ENCODE peak calls at places on chromosome 20, in eight cellular contexts. F is body of pancreas, K is H1, N is H54, Y is transverse colon, A is right lobe of liver, O is breast epithelium, C is spleen. B is an unnamed sample.

GRCh38 chr20:1809611-1810510 is 85.3 kb upstream of the SIRPA start:
- DNase-seq in F (no peak), K (no peak), N (peak; percentile 53), Y (no peak), A (peak; percentile 42), O (no peak), C (no peak), B (no peak)

GRCh38 chr20:47360207-47360488 is 3.6 kb upstream of the ZMYND8 start:
- DNase-seq in F (peak; percentile 88), K (no peak), N (no peak), Y (peak; percentile 53), A (no peak), O (peak; percentile 87), C (peak; percentile 31), B (peak; percentile 91)

GRCh38 chr20:8151371-8151770 is 19.3 kb downstream of the PLCB1 start:
- DNase-seq in F (no peak), K (no peak), N (no peak), Y (no peak), A (no peak), O (no peak), C (no peak), B (no peak)

GRCh38 chr20:58065508-58066361 is 162.7 kb downstream of the ANKRD60 start:
- DNase-seq in F (no peak), K (peak; percentile 42), N (no peak), Y (no peak), A (no peak), O (peak; percentile 21), C (no peak), B (no peak)

GRCh38 chr20:57498425-57499400 is 26.2 kb downstream of the CTCFL start:
- DNase-seq in F (no peak), K (no peak), N (no peak), Y (no peak), A (no peak), O (no peak), C (no peak), B (peak; percentile 46)

GRCh38 chr20:17644451-17644850 is 37.6 kb downstream of the RRBP1 start:
- DNase-seq in F (peak; percentile 78), K (no peak), N (no peak), Y (peak; percentile 53), A (no peak), O (no peak), C (peak; percentile 63), B (no peak)

GRCh38 chr20:12012241-12013222 is 94.8 kb downstream of the BTBD3 start:
- DNase-seq in F (peak; percentile 71), K (peak; percentile 78), N (peak; percentile 42), Y (peak; percentile 35), A (peak; percentile 47), O (no peak), C (no peak), B (peak; percentile 49)

GRCh38 chr20:62146019-62146755 is 2.6 kb downstream of the SS18L1 start:
- DNase-seq in F (no peak), K (no peak), N (no peak), Y (no peak), A (peak; percentile 86), O (no peak), C (no peak), B (peak; percentile 69)

GRCh38 chr20:19653328-19653727 is 104.7 kb upstream of the RIN2 start:
- DNase-seq in F (no peak), K (no peak), N (no peak), Y (no peak), A (no peak), O (no peak), C (no peak), B (no peak)

GRCh38 chr20:47042464-47042863 is 147.8 kb downstream of the EYA2 start:
- DNase-seq in F (no peak), K (no peak), N (no peak), Y (no peak), A (no peak), O (no peak), C (no peak), B (no peak)

GRCh38 chr20:36235892-36236785 is at the start of gene AAR2:
- DNase-seq in F (peak; percentile 81), K (peak; percentile 88), N (peak; percentile 78), Y (peak; percentile 84), A (peak; percentile 82), O (peak; percentile 45), C (peak; percentile 93), B (peak; percentile 89)
- TF ChIP-seq POLR2A in F (peak; percentile 78), K (peak; percentile 93), N (peak; percentile 84), Y (peak; percentile 57), A (peak; percentile 29), O (no peak), C (no peak), B (peak; percentile 70)

DNA sequence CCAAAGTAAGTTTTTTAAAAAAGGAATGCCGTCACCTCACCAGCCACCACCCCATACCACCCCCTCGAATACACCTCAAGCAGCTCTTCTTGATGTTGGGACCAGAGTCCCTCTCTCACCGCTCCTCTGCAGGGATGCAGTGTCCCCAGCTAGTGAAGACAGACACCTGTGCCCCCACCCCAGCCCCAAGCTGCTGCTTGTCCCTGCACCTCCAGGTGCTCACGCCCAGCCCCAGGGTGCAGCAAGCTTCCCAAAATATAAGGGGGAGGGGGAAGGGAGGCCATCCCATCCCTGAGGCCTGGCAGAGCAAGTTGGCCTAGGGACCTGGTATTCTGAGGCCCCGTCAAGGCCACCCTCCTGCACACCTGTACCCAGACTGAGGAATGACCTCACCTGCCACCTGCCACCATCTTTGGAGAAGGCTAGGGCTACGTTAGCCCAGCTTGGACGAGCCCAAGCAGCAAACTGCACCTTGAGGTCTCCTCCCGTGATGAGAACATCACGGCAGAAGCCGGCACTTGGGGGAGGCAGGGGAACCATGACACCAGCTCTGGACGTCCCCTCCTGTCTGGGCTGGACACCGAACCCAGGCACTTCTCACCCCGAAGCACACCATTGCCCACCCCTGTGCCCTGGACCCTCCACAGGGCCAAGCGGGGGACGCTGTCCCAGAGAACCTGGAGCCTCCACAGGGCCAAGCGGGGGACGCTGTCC is 25.9 kb downstream of the YTHDF1 start:
- DNase-seq in F (no peak), K (no peak), N (no peak), Y (no peak), A (no peak), O (no peak), C (no peak), B (no peak)
- TF ChIP-seq POLR2A in F (no peak), K (no peak), N (no peak), Y (no peak), A (no peak), O (no peak), C (no peak), B (no peak)

GRCh38 chr20:45405566-45406259 is 2.4 kb upstream of the DBNDD2 start:
- DNase-seq in F (no peak), K (peak; percentile 66), N (no peak), Y (peak; percentile 66), A (no peak), O (no peak), C (no peak), B (no peak)

GRCh38 chr20:45407783-45408645 is at the start of gene DBNDD2:
- DNase-seq in F (no peak), K (no peak), N (no peak), Y (no peak), A (no peak), O (no peak), C (no peak), B (no peak)

GRCh38 chr20:45407067-45407745 is 883 bp upstream of the DBNDD2 start:
- DNase-seq in F (peak; percentile 22), K (no peak), N (no peak), Y (peak; percentile 58), A (no peak), O (no peak), C (no peak), B (no peak)

GRCh38 chr20:45404438-45404837 is 3.7 kb upstream of the DBNDD2 start:
- DNase-seq in F (no peak), K (no peak), N (no peak), Y (no peak), A (no peak), O (no peak), C (no peak), B (no peak)

GRCh38 chr20:45406260-45407066 is 1.6 kb upstream of the DBNDD2 start:
- DNase-seq in F (peak; percentile 70), K (peak; percentile 78), N (no peak), Y (peak; percentile 84), A (peak; percentile 61), O (no peak), C (peak; percentile 85), B (no peak)
- TF ChIP-seq POLR2A in F (peak; percentile 41), K (peak; percentile 36), N (peak; percentile 14), Y (peak; percentile 42), A (peak; percentile 9), O (no peak), C (no peak), B (no peak)

GRCh38 chr20:407097-407952 is 774 bp upstream of the RBCK1 start:
- DNase-seq in F (peak; percentile 87), K (peak; percentile 88), N (peak; percentile 91), Y (peak; percentile 80), A (peak; percentile 90), O (peak; percentile 58), C (peak; percentile 95), B (peak; percentile 85)
- TF ChIP-seq POLR2A in F (peak; percentile 34), K (peak; percentile 76), N (peak; percentile 80), Y (no peak), A (peak; percentile 89), O (no peak), C (no peak), B (peak; percentile 49)

DNA sequence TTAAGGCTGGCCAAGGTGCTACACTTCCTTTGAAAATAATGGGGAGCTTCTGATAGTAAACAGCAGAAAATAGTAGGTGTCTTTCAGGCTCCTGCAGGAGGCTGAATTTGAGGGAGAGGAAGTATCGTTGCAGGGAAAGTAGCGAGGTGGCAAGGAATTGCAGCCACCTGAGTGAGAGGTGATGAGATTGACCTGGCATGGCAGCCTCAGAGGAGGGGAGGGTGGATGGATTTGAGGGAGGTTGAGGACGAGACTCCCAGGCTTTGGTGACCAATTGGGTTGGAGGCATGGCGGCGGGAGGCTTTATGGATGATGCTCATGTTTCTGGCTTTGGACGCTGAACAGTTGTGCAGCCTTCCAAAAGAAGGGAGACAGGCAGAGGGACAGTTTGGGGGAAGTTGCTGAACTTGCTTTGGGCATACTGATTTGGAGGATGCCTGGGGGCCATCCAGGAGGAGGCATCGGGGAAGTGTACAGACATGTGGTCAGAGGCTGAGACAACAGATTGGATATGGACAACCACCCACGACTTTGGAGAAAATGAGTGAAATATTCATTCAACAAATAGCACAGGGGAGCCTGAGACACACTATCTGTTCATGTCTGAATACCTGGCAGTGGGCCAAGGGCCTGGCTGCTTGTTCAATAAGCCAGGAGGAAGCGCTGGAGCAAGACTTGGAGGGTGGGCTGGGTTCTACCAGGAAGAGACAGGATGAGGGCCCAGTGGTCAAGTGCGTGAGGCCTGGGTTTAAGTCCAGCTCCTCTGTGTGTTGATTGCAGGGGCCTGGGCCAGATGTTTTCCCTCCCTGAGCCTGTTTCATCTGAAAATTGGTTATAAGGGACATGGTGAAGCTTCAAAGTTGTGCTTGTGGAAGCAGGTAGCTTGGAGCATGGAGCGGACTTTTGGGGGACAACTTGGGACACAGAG is 113.2 kb downstream of the CEBPB start:
- DNase-seq in F (peak; percentile 82), K (no peak), N (no peak), Y (peak; percentile 81), A (peak; percentile 87), O (peak; percentile 77), C (peak; percentile 66), B (peak; percentile 62)
- TF ChIP-seq POLR2A in F (no peak), K (no peak), N (no peak), Y (no peak), A (no peak), O (no peak), C (no peak), B (no peak)